ENCODE peak calls at places on chromosomes 13 and 19, in four cellular contexts. P is fibroblast of lung, C is C1 segment of cervical spinal cord, U is progenitor cell of endocrine pancreas. B is an unnamed sample.

GRCh38 chr19:2922987-2923386 is 21.8 kb downstream of the ZNF77 start:
- DNase-seq in P (peak), C (no peak), U (no peak), B (peak)

GRCh38 chr13:46071590-46072249 is 19.2 kb upstream of the ZC3H13 start:
- DNase-seq in P (no peak), C (no peak), U (no peak), B (peak)

GRCh38 chr19:48918801-48919247 is 14.7 kb upstream of the DHDH start:
- DNase-seq in P (no peak), C (no peak), U (no peak), B (peak)

GRCh38 chr13:42893346-42893745 is 98.7 kb downstream of the EPSTI1 start:
- DNase-seq in P (peak), C (no peak), U (no peak), B (no peak)

GRCh38 chr19:21698215-21698614 is 69.2 kb downstream of the ZNF100 start:
- DNase-seq in P (peak), C (no peak), U (no peak), B (no peak)

GRCh38 chr13:40442191-40442590 is 224.2 kb downstream of the FOXO1 start:
- DNase-seq in P (no peak), C (no peak), U (no peak), B (no peak)

GRCh38 chr19:6891761-6892385 is 4.5 kb downstream of the ADGRE1 start:
- DNase-seq in P (no peak), C (no peak), U (no peak), B (no peak)

GRCh38 chr19:56294557-56294956 is 20.1 kb downstream of the ZSCAN5A start:
- DNase-seq in P (peak), C (no peak), U (no peak), B (no peak)